ENCODE peak calls at places on chromosomes 13 and 19, in six cellular contexts. One of them, this sample, is unnamed.

GRCh38 chr13:25843692-25844091 is 208.1 kb downstream of the SHISA2 start:
- DNase-seq in stimulated activated CD4-positive, alpha-beta T cell treated with anti-CD3 and anti-CD28 coated beads, Interleukin-2, amount 100 ng/mL, for 24 hours: no peak
- DNase-seq in activated CD4-positive, alpha-beta T cell treated with anti-CD3 and anti-CD28 coated beads, Interleukin-2, amount 50 U/mL, for 48 hours: no peak
- DNase-seq in IMR-90: no peak
- DNase-seq in Calu3: no peak
- DNase-seq in neural progenitor cell: no peak
- DNase-seq in this sample: no peak

GRCh38 chr13:104017317-104017716 is 951.1 kb upstream of the SLC10A2 start:
- DNase-seq in Calu3: no peak
- DNase-seq in activated CD4-positive, alpha-beta T cell treated with anti-CD3 and anti-CD28 coated beads, Interleukin-2, amount 50 U/mL, for 48 hours: no peak
- DNase-seq in IMR-90: no peak
- DNase-seq in stimulated activated CD4-positive, alpha-beta T cell treated with anti-CD3 and anti-CD28 coated beads, Interleukin-2, amount 100 ng/mL, for 24 hours: no peak
- DNase-seq in neural progenitor cell: no peak
- DNase-seq in this sample: no peak

GRCh38 chr19:10086032-10086903 is at the start of gene SHFL:
- DNase-seq in activated CD4-positive, alpha-beta T cell treated with anti-CD3 and anti-CD28 coated beads, Interleukin-2, amount 50 U/mL, for 48 hours: peak
- DNase-seq in IMR-90: peak
- DNase-seq in stimulated activated CD4-positive, alpha-beta T cell treated with anti-CD3 and anti-CD28 coated beads, Interleukin-2, amount 100 ng/mL, for 24 hours: peak
- DNase-seq in Calu3: peak
- DNase-seq in neural progenitor cell: peak
- DNase-seq in this sample: peak

GRCh38 chr13:36847541-36848045 is 28.6 kb downstream of the RFXAP start:
- DNase-seq in Calu3: no peak
- DNase-seq in neural progenitor cell: no peak
- DNase-seq in stimulated activated CD4-positive, alpha-beta T cell treated with anti-CD3 and anti-CD28 coated beads, Interleukin-2, amount 100 ng/mL, for 24 hours: no peak
- DNase-seq in IMR-90: no peak
- DNase-seq in activated CD4-positive, alpha-beta T cell treated with anti-CD3 and anti-CD28 coated beads, Interleukin-2, amount 50 U/mL, for 48 hours: no peak
- DNase-seq in this sample: no peak

GRCh38 chr19:13843104-13843921 is 33.6 kb upstream of the NANOS3 start:
- DNase-seq in IMR-90: peak
- DNase-seq in stimulated activated CD4-positive, alpha-beta T cell treated with anti-CD3 and anti-CD28 coated beads, Interleukin-2, amount 100 ng/mL, for 24 hours: no peak
- DNase-seq in Calu3: peak
- DNase-seq in activated CD4-positive, alpha-beta T cell treated with anti-CD3 and anti-CD28 coated beads, Interleukin-2, amount 50 U/mL, for 48 hours: no peak
- DNase-seq in neural progenitor cell: peak
- DNase-seq in this sample: peak

GRCh38 chr19:55069137-55069858 is 6.3 kb upstream of the RDH13 start:
- DNase-seq in neural progenitor cell: peak
- DNase-seq in IMR-90: no peak
- DNase-seq in Calu3: peak
- DNase-seq in stimulated activated CD4-positive, alpha-beta T cell treated with anti-CD3 and anti-CD28 coated beads, Interleukin-2, amount 100 ng/mL, for 24 hours: no peak
- DNase-seq in activated CD4-positive, alpha-beta T cell treated with anti-CD3 and anti-CD28 coated beads, Interleukin-2, amount 50 U/mL, for 48 hours: no peak
- DNase-seq in this sample: no peak

GRCh38 chr13:112213467-112214245 is 146.7 kb downstream of the SOX1 start:
- DNase-seq in neural progenitor cell: no peak
- DNase-seq in Calu3: peak
- DNase-seq in activated CD4-positive, alpha-beta T cell treated with anti-CD3 and anti-CD28 coated beads, Interleukin-2, amount 50 U/mL, for 48 hours: no peak
- DNase-seq in IMR-90: no peak
- DNase-seq in stimulated activated CD4-positive, alpha-beta T cell treated with anti-CD3 and anti-CD28 coated beads, Interleukin-2, amount 100 ng/mL, for 24 hours: no peak
- DNase-seq in this sample: no peak

GRCh38 chr13:40016953-40017660 is 361.6 kb downstream of the COG6 start:
- DNase-seq in stimulated activated CD4-positive, alpha-beta T cell treated with anti-CD3 and anti-CD28 coated beads, Interleukin-2, amount 100 ng/mL, for 24 hours: no peak
- DNase-seq in Calu3: no peak
- DNase-seq in IMR-90: no peak
- DNase-seq in activated CD4-positive, alpha-beta T cell treated with anti-CD3 and anti-CD28 coated beads, Interleukin-2, amount 50 U/mL, for 48 hours: no peak
- DNase-seq in neural progenitor cell: no peak
- DNase-seq in this sample: no peak

GRCh38 chr13:45827318-45827717 is 24.2 kb downstream of the SIAH3 start:
- DNase-seq in stimulated activated CD4-positive, alpha-beta T cell treated with anti-CD3 and anti-CD28 coated beads, Interleukin-2, amount 100 ng/mL, for 24 hours: no peak
- DNase-seq in neural progenitor cell: no peak
- DNase-seq in IMR-90: no peak
- DNase-seq in activated CD4-positive, alpha-beta T cell treated with anti-CD3 and anti-CD28 coated beads, Interleukin-2, amount 50 U/mL, for 48 hours: no peak
- DNase-seq in Calu3: no peak
- DNase-seq in this sample: no peak

GRCh38 chr13:71578048-71578447 is 289.0 kb downstream of the DACH1 start:
- DNase-seq in activated CD4-positive, alpha-beta T cell treated with anti-CD3 and anti-CD28 coated beads, Interleukin-2, amount 50 U/mL, for 48 hours: no peak
- DNase-seq in stimulated activated CD4-positive, alpha-beta T cell treated with anti-CD3 and anti-CD28 coated beads, Interleukin-2, amount 100 ng/mL, for 24 hours: no peak
- DNase-seq in IMR-90: no peak
- DNase-seq in Calu3: no peak
- DNase-seq in neural progenitor cell: no peak
- DNase-seq in this sample: no peak

GRCh38 chr13:23681253-23681652 is 111.0 kb downstream of the TNFRSF19 start:
- DNase-seq in Calu3: no peak
- DNase-seq in neural progenitor cell: no peak
- DNase-seq in IMR-90: peak
- DNase-seq in activated CD4-positive, alpha-beta T cell treated with anti-CD3 and anti-CD28 coated beads, Interleukin-2, amount 50 U/mL, for 48 hours: no peak
- DNase-seq in stimulated activated CD4-positive, alpha-beta T cell treated with anti-CD3 and anti-CD28 coated beads, Interleukin-2, amount 100 ng/mL, for 24 hours: no peak
- DNase-seq in this sample: no peak

GRCh38 chr13:99161512-99161911 is 39.1 kb upstream of the UBAC2 start:
- DNase-seq in Calu3: no peak
- DNase-seq in neural progenitor cell: no peak
- DNase-seq in IMR-90: no peak
- DNase-seq in stimulated activated CD4-positive, alpha-beta T cell treated with anti-CD3 and anti-CD28 coated beads, Interleukin-2, amount 100 ng/mL, for 24 hours: no peak
- DNase-seq in activated CD4-positive, alpha-beta T cell treated with anti-CD3 and anti-CD28 coated beads, Interleukin-2, amount 50 U/mL, for 48 hours: no peak
- DNase-seq in this sample: no peak

GRCh38 chr19:1807695-1808394 is 4.2 kb downstream of the ATP8B3 start:
- DNase-seq in activated CD4-positive, alpha-beta T cell treated with anti-CD3 and anti-CD28 coated beads, Interleukin-2, amount 50 U/mL, for 48 hours: no peak
- DNase-seq in stimulated activated CD4-positive, alpha-beta T cell treated with anti-CD3 and anti-CD28 coated beads, Interleukin-2, amount 100 ng/mL, for 24 hours: no peak
- DNase-seq in IMR-90: no peak
- DNase-seq in Calu3: no peak
- DNase-seq in neural progenitor cell: no peak
- DNase-seq in this sample: no peak

GRCh38 chr19:40006273-40006691 is 9.4 kb downstream of the ZNF546 start:
- DNase-seq in stimulated activated CD4-positive, alpha-beta T cell treated with anti-CD3 and anti-CD28 coated beads, Interleukin-2, amount 100 ng/mL, for 24 hours: no peak
- DNase-seq in activated CD4-positive, alpha-beta T cell treated with anti-CD3 and anti-CD28 coated beads, Interleukin-2, amount 50 U/mL, for 48 hours: no peak
- DNase-seq in IMR-90: peak
- DNase-seq in neural progenitor cell: no peak
- DNase-seq in Calu3: peak
- DNase-seq in this sample: no peak

GRCh38 chr13:50320297-50320862 is 305.1 kb downstream of the KCNRG start:
- DNase-seq in neural progenitor cell: no peak
- DNase-seq in stimulated activated CD4-positive, alpha-beta T cell treated with anti-CD3 and anti-CD28 coated beads, Interleukin-2, amount 100 ng/mL, for 24 hours: no peak
- DNase-seq in Calu3: peak
- DNase-seq in IMR-90: peak
- DNase-seq in activated CD4-positive, alpha-beta T cell treated with anti-CD3 and anti-CD28 coated beads, Interleukin-2, amount 50 U/mL, for 48 hours: no peak
- DNase-seq in this sample: no peak

GRCh38 chr13:98284677-98285076 is 107.6 kb upstream of the RNF113B start:
- DNase-seq in activated CD4-positive, alpha-beta T cell treated with anti-CD3 and anti-CD28 coated beads, Interleukin-2, amount 50 U/mL, for 48 hours: no peak
- DNase-seq in stimulated activated CD4-positive, alpha-beta T cell treated with anti-CD3 and anti-CD28 coated beads, Interleukin-2, amount 100 ng/mL, for 24 hours: no peak
- DNase-seq in Calu3: no peak
- DNase-seq in neural progenitor cell: no peak
- DNase-seq in IMR-90: no peak
- DNase-seq in this sample: no peak

GRCh38 chr19:15237759-15238638 is 5.8 kb upstream of the EPHX3 start:
- DNase-seq in neural progenitor cell: no peak
- DNase-seq in activated CD4-positive, alpha-beta T cell treated with anti-CD3 and anti-CD28 coated beads, Interleukin-2, amount 50 U/mL, for 48 hours: no peak
- DNase-seq in IMR-90: no peak
- DNase-seq in Calu3: no peak
- DNase-seq in stimulated activated CD4-positive, alpha-beta T cell treated with anti-CD3 and anti-CD28 coated beads, Interleukin-2, amount 100 ng/mL, for 24 hours: no peak
- DNase-seq in this sample: no peak

GRCh38 chr13:114096031-114096485 is 36.4 kb downstream of the RASA3 start:
- DNase-seq in neural progenitor cell: no peak
- DNase-seq in activated CD4-positive, alpha-beta T cell treated with anti-CD3 and anti-CD28 coated beads, Interleukin-2, amount 50 U/mL, for 48 hours: no peak
- DNase-seq in IMR-90: no peak
- DNase-seq in stimulated activated CD4-positive, alpha-beta T cell treated with anti-CD3 and anti-CD28 coated beads, Interleukin-2, amount 100 ng/mL, for 24 hours: no peak
- DNase-seq in Calu3: no peak
- DNase-seq in this sample: peak

GRCh38 chr19:19078801-19079200 is 15.0 kb downstream of the SLC25A42 start:
- DNase-seq in Calu3: no peak
- DNase-seq in IMR-90: no peak
- DNase-seq in stimulated activated CD4-positive, alpha-beta T cell treated with anti-CD3 and anti-CD28 coated beads, Interleukin-2, amount 100 ng/mL, for 24 hours: no peak
- DNase-seq in activated CD4-positive, alpha-beta T cell treated with anti-CD3 and anti-CD28 coated beads, Interleukin-2, amount 50 U/mL, for 48 hours: no peak
- DNase-seq in neural progenitor cell: no peak
- DNase-seq in this sample: no peak

GRCh38 chr13:28636677-28637317 is 22.1 kb upstream of the POMP start:
- DNase-seq in neural progenitor cell: peak
- DNase-seq in Calu3: peak
- DNase-seq in stimulated activated CD4-positive, alpha-beta T cell treated with anti-CD3 and anti-CD28 coated beads, Interleukin-2, amount 100 ng/mL, for 24 hours: peak
- DNase-seq in IMR-90: peak
- DNase-seq in activated CD4-positive, alpha-beta T cell treated with anti-CD3 and anti-CD28 coated beads, Interleukin-2, amount 50 U/mL, for 48 hours: peak
- DNase-seq in this sample: peak

GRCh38 chr19:28329429-28329828 is 883.5 kb downstream of the UQCRFS1 start:
- DNase-seq in neural progenitor cell: no peak
- DNase-seq in stimulated activated CD4-positive, alpha-beta T cell treated with anti-CD3 and anti-CD28 coated beads, Interleukin-2, amount 100 ng/mL, for 24 hours: no peak
- DNase-seq in activated CD4-positive, alpha-beta T cell treated with anti-CD3 and anti-CD28 coated beads, Interleukin-2, amount 50 U/mL, for 48 hours: no peak
- DNase-seq in Calu3: no peak
- DNase-seq in IMR-90: no peak
- DNase-seq in this sample: no peak

GRCh38 chr13:28513745-28514144 is 18.8 kb upstream of the FLT1 start:
- DNase-seq in Calu3: no peak
- DNase-seq in activated CD4-positive, alpha-beta T cell treated with anti-CD3 and anti-CD28 coated beads, Interleukin-2, amount 50 U/mL, for 48 hours: no peak
- DNase-seq in neural progenitor cell: no peak
- DNase-seq in IMR-90: no peak
- DNase-seq in stimulated activated CD4-positive, alpha-beta T cell treated with anti-CD3 and anti-CD28 coated beads, Interleukin-2, amount 100 ng/mL, for 24 hours: no peak
- DNase-seq in this sample: no peak

GRCh38 chr19:47406711-47407416 is 12.5 kb downstream of the MEIS3 start:
- DNase-seq in activated CD4-positive, alpha-beta T cell treated with anti-CD3 and anti-CD28 coated beads, Interleukin-2, amount 50 U/mL, for 48 hours: no peak
- DNase-seq in IMR-90: no peak
- DNase-seq in Calu3: peak
- DNase-seq in neural progenitor cell: peak
- DNase-seq in stimulated activated CD4-positive, alpha-beta T cell treated with anti-CD3 and anti-CD28 coated beads, Interleukin-2, amount 100 ng/mL, for 24 hours: no peak
- DNase-seq in this sample: no peak

GRCh38 chr19:12668937-12669271 is 2.3 kb downstream of the WDR83 start:
- DNase-seq in Calu3: peak
- DNase-seq in activated CD4-positive, alpha-beta T cell treated with anti-CD3 and anti-CD28 coated beads, Interleukin-2, amount 50 U/mL, for 48 hours: peak
- DNase-seq in neural progenitor cell: peak
- DNase-seq in IMR-90: peak
- DNase-seq in stimulated activated CD4-positive, alpha-beta T cell treated with anti-CD3 and anti-CD28 coated beads, Interleukin-2, amount 100 ng/mL, for 24 hours: peak
- DNase-seq in this sample: peak

GRCh38 chr19:8393871-8394250 is 3.7 kb downstream of the RAB11B start:
- DNase-seq in IMR-90: no peak
- DNase-seq in neural progenitor cell: no peak
- DNase-seq in activated CD4-positive, alpha-beta T cell treated with anti-CD3 and anti-CD28 coated beads, Interleukin-2, amount 50 U/mL, for 48 hours: no peak
- DNase-seq in stimulated activated CD4-positive, alpha-beta T cell treated with anti-CD3 and anti-CD28 coated beads, Interleukin-2, amount 100 ng/mL, for 24 hours: no peak
- DNase-seq in Calu3: no peak
- DNase-seq in this sample: no peak

GRCh38 chr13:67299072-67299635 is 69.0 kb upstream of the PCDH9 start:
- DNase-seq in neural progenitor cell: no peak
- DNase-seq in activated CD4-positive, alpha-beta T cell treated with anti-CD3 and anti-CD28 coated beads, Interleukin-2, amount 50 U/mL, for 48 hours: no peak
- DNase-seq in stimulated activated CD4-positive, alpha-beta T cell treated with anti-CD3 and anti-CD28 coated beads, Interleukin-2, amount 100 ng/mL, for 24 hours: no peak
- DNase-seq in Calu3: no peak
- DNase-seq in IMR-90: peak
- DNase-seq in this sample: no peak

GRCh38 chr13:110298566-110299321 is 8.2 kb downstream of the COL4A1 start:
- DNase-seq in neural progenitor cell: no peak
- DNase-seq in Calu3: no peak
- DNase-seq in stimulated activated CD4-positive, alpha-beta T cell treated with anti-CD3 and anti-CD28 coated beads, Interleukin-2, amount 100 ng/mL, for 24 hours: no peak
- DNase-seq in activated CD4-positive, alpha-beta T cell treated with anti-CD3 and anti-CD28 coated beads, Interleukin-2, amount 50 U/mL, for 48 hours: peak
- DNase-seq in IMR-90: no peak
- DNase-seq in this sample: peak

GRCh38 chr13:32432856-32433255 is 4.9 kb upstream of the N4BP2L1 start:
- DNase-seq in neural progenitor cell: no peak
- DNase-seq in stimulated activated CD4-positive, alpha-beta T cell treated with anti-CD3 and anti-CD28 coated beads, Interleukin-2, amount 100 ng/mL, for 24 hours: no peak
- DNase-seq in IMR-90: no peak
- DNase-seq in Calu3: no peak
- DNase-seq in activated CD4-positive, alpha-beta T cell treated with anti-CD3 and anti-CD28 coated beads, Interleukin-2, amount 50 U/mL, for 48 hours: no peak
- DNase-seq in this sample: no peak

GRCh38 chr13:46181799-46182490 is at the start of gene LCP1:
- DNase-seq in activated CD4-positive, alpha-beta T cell treated with anti-CD3 and anti-CD28 coated beads, Interleukin-2, amount 50 U/mL, for 48 hours: peak
- DNase-seq in neural progenitor cell: no peak
- DNase-seq in IMR-90: no peak
- DNase-seq in stimulated activated CD4-positive, alpha-beta T cell treated with anti-CD3 and anti-CD28 coated beads, Interleukin-2, amount 100 ng/mL, for 24 hours: peak
- DNase-seq in Calu3: peak
- DNase-seq in this sample: peak

GRCh38 chr13:64529874-64530485 is 2700.2 kb downstream of the PCDH9 start:
- DNase-seq in stimulated activated CD4-positive, alpha-beta T cell treated with anti-CD3 and anti-CD28 coated beads, Interleukin-2, amount 100 ng/mL, for 24 hours: no peak
- DNase-seq in neural progenitor cell: peak
- DNase-seq in IMR-90: no peak
- DNase-seq in Calu3: no peak
- DNase-seq in activated CD4-positive, alpha-beta T cell treated with anti-CD3 and anti-CD28 coated beads, Interleukin-2, amount 50 U/mL, for 48 hours: no peak
- DNase-seq in this sample: no peak

GRCh38 chr13:55999709-56000108 is 1141.0 kb upstream of the PRR20A start:
- DNase-seq in stimulated activated CD4-positive, alpha-beta T cell treated with anti-CD3 and anti-CD28 coated beads, Interleukin-2, amount 100 ng/mL, for 24 hours: no peak
- DNase-seq in Calu3: no peak
- DNase-seq in activated CD4-positive, alpha-beta T cell treated with anti-CD3 and anti-CD28 coated beads, Interleukin-2, amount 50 U/mL, for 48 hours: no peak
- DNase-seq in neural progenitor cell: peak
- DNase-seq in IMR-90: no peak
- DNase-seq in this sample: no peak

GRCh38 chr19:18119243-18120105 is 21.9 kb downstream of the MAST3 start:
- DNase-seq in neural progenitor cell: no peak
- DNase-seq in Calu3: no peak
- DNase-seq in IMR-90: no peak
- DNase-seq in activated CD4-positive, alpha-beta T cell treated with anti-CD3 and anti-CD28 coated beads, Interleukin-2, amount 50 U/mL, for 48 hours: peak
- DNase-seq in stimulated activated CD4-positive, alpha-beta T cell treated with anti-CD3 and anti-CD28 coated beads, Interleukin-2, amount 100 ng/mL, for 24 hours: peak
- DNase-seq in this sample: peak

GRCh38 chr13:32426191-32426980 is 1.5 kb downstream of the N4BP2L1 start:
- DNase-seq in Calu3: no peak
- DNase-seq in IMR-90: no peak
- DNase-seq in neural progenitor cell: no peak
- DNase-seq in activated CD4-positive, alpha-beta T cell treated with anti-CD3 and anti-CD28 coated beads, Interleukin-2, amount 50 U/mL, for 48 hours: peak
- DNase-seq in stimulated activated CD4-positive, alpha-beta T cell treated with anti-CD3 and anti-CD28 coated beads, Interleukin-2, amount 100 ng/mL, for 24 hours: peak
- DNase-seq in this sample: peak

GRCh38 chr13:27455331-27455855 is 5.0 kb upstream of the MTIF3 start:
- DNase-seq in neural progenitor cell: no peak
- DNase-seq in activated CD4-positive, alpha-beta T cell treated with anti-CD3 and anti-CD28 coated beads, Interleukin-2, amount 50 U/mL, for 48 hours: peak
- DNase-seq in Calu3: no peak
- DNase-seq in IMR-90: no peak
- DNase-seq in stimulated activated CD4-positive, alpha-beta T cell treated with anti-CD3 and anti-CD28 coated beads, Interleukin-2, amount 100 ng/mL, for 24 hours: no peak
- DNase-seq in this sample: peak